ENCODE peak calls at places on chromosomes 5 and 9, in four cellular contexts. C is lower leg skin, I is progenitor cell of endocrine pancreas, S is gastrocnemius medialis. J is an unnamed sample.

GRCh38 chr9:115808108-115808507 is 345.5 kb upstream of the PAPPA start:
- DNase-seq in I (no peak), C (no peak), S (no peak), J (no peak)

GRCh38 chr5:125115180-125115495 is 368.7 kb upstream of the ZNF608 start:
- DNase-seq in S (no peak), I (no peak), C (no peak), J (no peak)

GRCh38 chr5:75049581-75050274 is 2.6 kb downstream of the GCNT4 start:
- DNase-seq in S (peak), I (no peak), C (peak), J (peak)

GRCh38 chr9:85056203-85056572 is 386.7 kb downstream of the NTRK2 start:
- DNase-seq in I (no peak), C (no peak), S (no peak), J (no peak)

GRCh38 chr9:87849144-87849741 is 33.4 kb upstream of the SPATA31E1 start:
- DNase-seq in I (no peak), S (no peak), C (no peak), J (no peak)

GRCh38 chr5:38673671-38674071 is 117.2 kb upstream of the LIFR start:
- DNase-seq in S (no peak), C (no peak), I (no peak), J (no peak)

GRCh38 chr9:84266087-84266561 is 74.4 kb downstream of the SLC28A3 start:
- DNase-seq in S (no peak), I (no peak), C (no peak), J (no peak)

GRCh38 chr5:122858451-122858850 is 13.0 kb downstream of the SNX24 start:
- DNase-seq in S (no peak), I (no peak), C (no peak), J (no peak)

GRCh38 chr5:1375871-1376850 is 31.3 kb upstream of the CLPTM1L start:
- DNase-seq in C (no peak), S (peak), I (no peak), J (no peak)

GRCh38 chr9:135474915-135475314 is 4.7 kb upstream of the PPP1R26 start:
- DNase-seq in I (peak), S (no peak), C (no peak), J (no peak)

GRCh38 chr9:131875828-131876485 is 136.1 kb upstream of the RAPGEF1 start:
- DNase-seq in I (no peak), S (no peak), C (no peak), J (no peak)

GRCh38 chr5:166726406-166726805 is 1565.0 kb upstream of the WWC1 start:
- DNase-seq in S (no peak), I (no peak), C (no peak), J (no peak)

GRCh38 chr5:154428208-154428607 is 17.6 kb upstream of the SAP30L start:
- DNase-seq in I (no peak), C (no peak), S (no peak), J (no peak)

GRCh38 chr5:107631805-107632362 is 38.9 kb downstream of the EFNA5 start:
- DNase-seq in I (no peak), C (no peak), S (no peak), J (no peak)

GRCh38 chr5:105905392-105905791 is 1765.3 kb downstream of the EFNA5 start:
- DNase-seq in C (no peak), S (no peak), I (no peak), J (no peak)

GRCh38 chr5:172806897-172807672 is 27.0 kb upstream of the ERGIC1 start:
- DNase-seq in C (peak), I (peak), S (peak), J (peak)

GRCh38 chr9:17005085-17005484 is 129.8 kb upstream of the CNTLN start:
- DNase-seq in I (no peak), S (peak), C (no peak), J (no peak)

GRCh38 chr5:124952566-124952965 is 206.1 kb upstream of the ZNF608 start:
- DNase-seq in S (no peak), I (no peak), C (no peak), J (no peak)

GRCh38 chr9:12797037-12797436 is 22.2 kb downstream of the LURAP1L start:
- DNase-seq in I (no peak), C (no peak), S (no peak), J (no peak)

GRCh38 chr5:67483453-67484030 is 286.9 kb upstream of the CD180 start:
- DNase-seq in S (no peak), C (no peak), I (no peak), J (no peak)

GRCh38 chr5:154197801-154198461 is 7.4 kb downstream of the GALNT10 start:
- DNase-seq in I (no peak), S (no peak), C (no peak), J (peak)

GRCh38 chr9:90219548-90220118 is 423.0 kb downstream of the DIRAS2 start:
- DNase-seq in S (no peak), I (no peak), C (no peak), J (no peak)

GRCh38 chr5:172830876-172831662 is 3.0 kb upstream of the ERGIC1 start:
- DNase-seq in I (no peak), C (no peak), S (no peak), J (no peak)

GRCh38 chr5:137734962-137735530 is 843 bp downstream of the KLHL3 start:
- DNase-seq in S (no peak), I (no peak), C (peak), J (no peak)

GRCh38 chr5:41848983-41849382 is 21.2 kb downstream of the OXCT1 start:
- DNase-seq in C (no peak), S (no peak), I (no peak), J (no peak)

GRCh38 chr9:18297532-18297872 is 176.5 kb upstream of the ADAMTSL1 start:
- DNase-seq in S (no peak), I (no peak), C (no peak), J (no peak)
- TF ChIP-seq CTCF in S (no peak), I (peak), C (no peak), J (no peak)

DNA sequence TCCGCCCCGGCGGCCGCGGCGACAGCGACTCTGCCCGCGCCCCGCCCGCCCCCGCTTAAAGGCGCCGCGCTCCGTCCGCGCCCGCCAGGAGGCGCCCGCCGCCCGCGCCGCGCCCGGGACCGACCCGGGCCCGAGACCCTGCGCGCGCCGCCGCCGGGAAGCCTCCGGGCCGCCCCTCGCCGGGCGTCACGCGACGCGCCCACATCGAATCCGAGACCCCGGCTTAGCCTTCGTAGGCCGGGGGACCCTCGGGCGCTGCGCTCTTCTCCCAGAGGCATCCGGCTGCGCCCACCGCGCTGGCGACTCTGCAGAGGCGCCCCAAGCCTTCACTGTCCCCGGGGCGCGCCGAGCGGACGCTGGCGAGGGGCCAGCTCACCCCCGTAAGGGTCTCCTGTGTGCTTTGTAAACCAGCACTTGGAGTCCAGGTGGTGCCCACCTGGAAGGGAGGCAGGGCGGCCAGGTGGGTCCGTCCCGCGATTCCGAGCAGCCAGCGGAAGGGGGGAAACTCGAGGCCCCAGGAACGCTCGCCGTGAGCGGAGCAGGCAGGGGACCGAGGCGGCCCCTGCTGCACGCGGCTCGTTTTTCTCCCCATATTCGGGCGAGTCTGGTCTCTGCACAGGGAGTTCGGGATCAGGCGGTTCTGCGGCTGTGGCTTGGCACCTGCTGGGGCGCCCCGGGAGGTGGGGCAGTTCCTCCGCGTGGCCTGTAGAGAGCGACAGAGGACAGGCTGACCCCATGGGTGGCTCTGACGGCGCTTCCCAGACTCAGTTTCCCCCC is 432 bp upstream of the ABCA2 start:
- DNase-seq in I (peak), C (no peak), S (peak), J (peak)
- TF ChIP-seq CTCF in I (no peak), C (no peak), S (no peak), J (no peak)

GRCh38 chr5:165227515-165227914 is 1722.1 kb downstream of the MAT2B start:
- DNase-seq in S (no peak), C (no peak), I (no peak), J (no peak)
- TF ChIP-seq CTCF in S (no peak), C (no peak), I (no peak), J (no peak)

DNA sequence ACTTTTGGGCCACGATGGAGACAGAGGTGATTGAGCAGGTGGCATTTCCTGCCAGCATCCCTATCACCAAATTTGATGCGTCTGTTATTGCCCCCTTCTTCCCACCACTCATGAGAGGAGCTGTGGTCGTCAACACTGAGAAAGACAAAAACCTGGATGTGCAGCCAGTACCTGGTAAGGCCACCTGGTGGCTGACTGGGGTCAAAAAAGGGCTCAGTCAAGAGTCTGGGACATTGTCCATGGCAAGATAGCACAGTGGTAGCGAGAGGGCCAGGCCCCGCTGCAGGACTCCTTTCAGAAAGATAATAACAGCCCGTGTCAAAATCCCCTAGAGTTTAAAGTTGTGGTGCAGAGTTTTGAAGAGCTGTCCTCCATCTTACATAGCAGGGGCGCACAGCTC is 40.8 kb downstream of the CSF1R start:
- DNase-seq in S (no peak), C (no peak), I (no peak), J (no peak)
- TF ChIP-seq CTCF in S (no peak), C (no peak), I (peak), J (no peak)

DNA sequence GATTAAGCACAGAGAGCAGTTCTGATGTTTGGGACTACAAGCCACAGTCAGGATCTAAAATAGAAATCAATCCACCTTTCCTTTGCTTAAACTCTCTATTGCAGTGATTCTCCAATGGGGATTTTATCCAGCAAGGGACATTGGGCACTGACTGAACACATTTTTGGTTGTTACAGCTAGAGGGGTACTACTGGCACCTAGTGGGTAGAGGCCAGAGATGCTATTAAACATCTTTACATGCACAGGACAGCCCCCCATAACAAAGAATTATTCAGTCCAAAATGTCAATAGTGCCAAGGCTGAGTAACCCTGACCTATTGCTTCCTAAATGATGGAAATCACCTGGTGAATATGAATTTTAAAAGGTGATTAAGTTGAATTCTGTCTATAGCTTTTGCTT is 12.0 kb downstream of the ZNF622 start:
- DNase-seq in S (no peak), I (no peak), C (no peak), J (no peak)
- TF ChIP-seq CTCF in S (no peak), I (no peak), C (no peak), J (no peak)

GRCh38 chr5:131564229-131564652 is 70.8 kb downstream of the RAPGEF6 start:
- DNase-seq in S (no peak), I (no peak), C (no peak), J (no peak)

GRCh38 chr5:131563434-131564228 is 71.4 kb downstream of the RAPGEF6 start:
- DNase-seq in S (no peak), C (no peak), I (no peak), J (no peak)
- TF ChIP-seq CTCF in S (no peak), C (no peak), I (peak), J (no peak)